ENCODE peak calls at places on chromosomes 1 and 21, in six cellular contexts. O is fibroblast of lung; L is testis; Z is CD4-positive, alpha-beta memory T cell; D is aorta; X is neuronal stem cell. B is an unnamed sample. For H3K4me1, the result is how much of the 10 kb centered on the place peaks cover.

GRCh38 chr1:178501705-178502329 is 5.1 kb upstream of the CLEC20A start:
- DNase-seq in X (peak), L (peak), Z (peak), O (peak), D (peak), B (peak)

GRCh38 chr1:33741749-33742148 is 122.1 kb upstream of the HMGB4 start:
- DNase-seq in Z (no peak), X (no peak), L (no peak), O (no peak), D (no peak), B (no peak)

GRCh38 chr1:5686925-5687706 is 305.1 kb downstream of the NPHP4 start:
- DNase-seq in L (no peak), D (no peak), O (no peak), X (no peak), Z (no peak), B (no peak)

GRCh38 chr1:101653482-101653946 is 343.2 kb downstream of the OLFM3 start:
- DNase-seq in D (no peak), O (no peak), Z (no peak), X (peak), L (peak), B (no peak)

GRCh38 chr1:86436041-86436440 is 12.1 kb downstream of the CLCA2 start:
- DNase-seq in Z (no peak), O (peak), X (no peak), D (no peak), L (no peak), B (no peak)

GRCh38 chr1:107523061-107523460 is 382.2 kb downstream of the NTNG1 start:
- DNase-seq in O (no peak), Z (no peak), X (no peak), D (no peak), L (no peak), B (no peak)

GRCh38 chr21:39153373-39153772 is 29.9 kb downstream of the PSMG1 start:
- DNase-seq in L (no peak), D (no peak), O (no peak), Z (no peak), X (no peak), B (no peak)

GRCh38 chr1:39034114-39034654 is 8.0 kb downstream of the NDUFS5 start:
- DNase-seq in D (no peak), X (no peak), L (no peak), O (no peak), Z (peak), B (no peak)

GRCh38 chr21:41506526-41507520 is 1.1 kb downstream of the TMPRSS2 start:
- DNase-seq in O (peak), D (no peak), X (peak), Z (no peak), L (no peak), B (peak)

GRCh38 chr1:63322248-63322943 is at the start of gene FOXD3:
- DNase-seq in O (no peak), D (peak), Z (no peak), X (peak), L (peak), B (peak)

GRCh38 chr1:54842206-54842915 is 41.2 kb upstream of the TTC22 start:
- DNase-seq in O (no peak), X (no peak), D (no peak), L (no peak), Z (no peak), B (no peak)

GRCh38 chr1:152179566-152179965 is 20.5 kb upstream of the RPTN start:
- DNase-seq in O (no peak), D (no peak), L (no peak), X (no peak), Z (no peak), B (peak)

GRCh38 chr1:191851799-191852595 is 306.3 kb upstream of the RGS18 start:
- DNase-seq in Z (no peak), D (no peak), O (peak), X (no peak), L (no peak), B (no peak)

GRCh38 chr1:221397141-221397540 is 344.7 kb downstream of the DUSP10 start:
- DNase-seq in X (no peak), L (no peak), Z (no peak), O (no peak), D (no peak), B (no peak)

GRCh38 chr1:200473698-200474371 is 64.0 kb upstream of the ZNF281 start:
- DNase-seq in Z (no peak), D (no peak), L (no peak), X (no peak), O (peak), B (no peak)

GRCh38 chr21:42532466-42533181 is 19.0 kb downstream of the SLC37A1 start:
- DNase-seq in L (peak), D (peak), O (no peak), X (no peak), Z (no peak), B (peak)
- H3K4me1 ChIP-seq in L (under half), D (under half), O (under half), X (under half), Z (under half), B (half or more)

GRCh38 chr1:96569288-96569687 is 152.3 kb upstream of the PTBP2 start:
- DNase-seq in O (no peak), D (no peak), L (no peak), X (no peak), Z (no peak), B (no peak)
- H3K4me1 ChIP-seq in O (under half), D (under half), L (under half), X (under half), Z (under half), B (under half)

DNA sequence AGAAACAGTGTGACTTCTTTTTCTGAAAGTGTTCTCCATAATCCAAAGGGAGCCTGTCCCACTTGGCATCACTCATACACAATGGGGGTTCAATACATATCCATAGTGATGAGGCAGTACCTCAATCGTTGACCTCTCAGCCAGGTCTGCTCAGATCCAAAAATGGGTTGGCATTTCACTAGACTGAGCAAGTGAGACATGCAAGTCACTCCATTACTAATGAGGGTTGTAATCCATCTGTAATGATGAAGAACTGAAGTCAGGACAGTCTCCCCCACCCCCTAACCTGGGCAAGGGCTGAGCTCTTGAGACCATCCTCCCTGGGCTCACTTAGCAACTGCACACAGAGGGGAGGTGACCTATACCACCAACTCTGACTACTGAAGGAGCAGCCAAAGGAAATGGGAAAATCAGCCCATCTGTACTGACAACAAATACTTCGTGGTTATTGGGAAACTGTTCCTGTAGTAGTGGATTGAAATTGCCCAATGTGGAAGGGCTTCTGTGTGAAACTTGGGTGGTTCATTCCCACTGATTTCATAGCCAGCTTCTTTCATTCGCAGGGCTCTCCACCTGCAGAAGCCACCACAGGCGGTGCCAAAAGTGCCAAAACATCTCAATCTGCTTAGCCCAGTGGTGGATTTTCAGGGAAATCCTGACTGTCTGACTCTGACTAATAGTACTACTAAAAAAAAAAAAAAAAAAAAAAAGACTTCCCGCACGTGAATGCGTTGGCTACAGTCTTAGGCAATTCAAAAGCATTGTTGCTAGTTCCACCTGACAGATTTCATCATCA is 5.0 kb downstream of the NGF start:
- DNase-seq in O (peak), D (no peak), L (no peak), X (no peak), Z (no peak), B (peak)
- H3K4me1 ChIP-seq in O (under half), D (under half), L (under half), X (under half), Z (under half), B (under half)

DNA sequence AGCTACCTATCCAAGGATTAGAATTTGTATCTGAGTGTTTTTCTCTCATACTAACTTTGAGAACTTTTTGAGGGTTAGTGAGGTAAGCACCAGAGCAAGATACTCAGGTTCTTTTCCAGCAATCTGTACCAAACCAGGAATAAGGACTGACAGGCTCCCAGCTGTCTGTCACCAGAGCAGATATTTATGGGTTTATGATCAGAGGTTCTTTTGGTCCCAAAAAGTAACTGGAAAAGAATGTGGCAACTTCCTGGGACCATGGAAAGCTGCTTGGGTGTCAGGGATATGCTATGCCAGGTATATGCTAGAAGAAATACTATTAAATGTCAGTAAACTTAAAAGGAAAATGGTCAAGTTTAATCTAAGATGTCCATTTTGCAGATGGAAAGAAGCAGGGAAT is 75.7 kb upstream of the ZNF326 start:
- DNase-seq in D (no peak), Z (no peak), O (no peak), X (no peak), L (no peak), B (no peak)
- H3K4me1 ChIP-seq in D (under half), Z (under half), O (under half), X (under half), L (under half), B (under half)

GRCh38 chr1:205319081-205320018 is 2.2 kb downstream of the NUAK2 start:
- DNase-seq in O (peak), L (peak), D (peak), X (no peak), Z (peak), B (peak)
- H3K4me1 ChIP-seq in O (under half), L (under half), D (under half), X (under half), Z (half or more), B (half or more)

GRCh38 chr21:34793471-34793870 is 124.7 kb downstream of the CLIC6 start:
- DNase-seq in L (no peak), X (no peak), D (no peak), O (no peak), Z (no peak), B (no peak)
- H3K4me1 ChIP-seq in L (under half), X (under half), D (under half), O (under half), Z (under half), B (under half)

GRCh38 chr1:169585184-169585583 is 1.1 kb downstream of the F5 start:
- DNase-seq in Z (no peak), O (no peak), L (no peak), D (no peak), X (no peak), B (no peak)

GRCh38 chr1:169588112-169588511 is 1.8 kb upstream of the F5 start:
- DNase-seq in X (no peak), D (no peak), Z (no peak), L (no peak), O (no peak), B (no peak)

GRCh38 chr1:169586067-169586394 is 250 bp downstream of the F5 start:
- DNase-seq in Z (no peak), D (no peak), O (no peak), L (no peak), X (no peak), B (no peak)

GRCh38 chr1:169586395-169587255 is at the start of gene F5:
- DNase-seq in L (peak), Z (peak), X (peak), O (peak), D (peak), B (peak)

GRCh38 chr1:169584483-169585144 is 1.7 kb downstream of the F5 start:
- DNase-seq in Z (no peak), X (no peak), D (no peak), L (no peak), O (no peak), B (no peak)
- H3K4me1 ChIP-seq in Z (half or more), X (under half), D (under half), L (under half), O (under half), B (under half)

GRCh38 chr1:147624011-147624410 is 46.3 kb downstream of the ACP6 start:
- DNase-seq in D (no peak), Z (no peak), O (no peak), L (no peak), X (no peak), B (no peak)
- H3K4me1 ChIP-seq in D (under half), Z (under half), O (under half), L (under half), X (under half), B (under half)

DNA sequence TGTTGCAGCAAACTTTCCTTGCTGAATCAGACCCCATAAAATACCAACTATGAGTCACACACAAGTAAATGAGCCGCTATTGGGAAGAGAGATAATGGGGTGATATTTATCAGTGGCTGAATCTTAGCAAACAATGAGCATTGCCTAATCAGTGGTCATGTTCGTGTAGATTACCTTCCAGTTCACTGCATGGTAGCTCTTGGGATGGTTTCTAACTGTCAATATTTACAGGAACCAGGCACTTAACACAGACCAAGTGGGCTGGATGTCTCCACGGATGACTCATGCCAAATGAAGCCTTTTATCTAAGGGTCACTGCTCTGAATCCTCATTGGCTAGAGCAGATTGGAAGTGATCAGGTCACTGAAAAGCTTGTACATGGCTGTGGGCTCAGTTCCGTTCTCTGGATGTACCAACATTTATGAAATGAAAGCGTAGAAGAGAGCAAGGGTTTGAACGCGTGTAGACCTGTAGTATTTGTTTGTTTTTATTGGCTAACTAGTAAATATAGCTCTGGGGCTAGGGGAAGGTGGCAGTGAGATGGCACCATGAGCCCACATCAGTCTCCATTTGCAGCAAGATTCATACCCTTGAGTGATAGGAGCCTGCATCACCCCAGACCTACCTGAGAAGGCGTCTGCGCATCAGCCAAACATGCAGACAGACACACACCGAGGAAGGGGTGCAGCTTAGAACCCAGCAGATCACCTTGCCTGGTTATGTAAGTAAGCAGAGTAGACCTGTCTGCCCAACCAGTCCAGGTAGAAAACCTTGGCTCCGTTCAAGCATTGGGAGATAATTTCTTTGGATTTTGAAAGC is 153.3 kb downstream of the TOMM20 start:
- DNase-seq in O (peak), D (no peak), Z (no peak), L (no peak), X (no peak), B (no peak)
- H3K4me1 ChIP-seq in O (under half), D (under half), Z (half or more), L (under half), X (half or more), B (half or more)

DNA sequence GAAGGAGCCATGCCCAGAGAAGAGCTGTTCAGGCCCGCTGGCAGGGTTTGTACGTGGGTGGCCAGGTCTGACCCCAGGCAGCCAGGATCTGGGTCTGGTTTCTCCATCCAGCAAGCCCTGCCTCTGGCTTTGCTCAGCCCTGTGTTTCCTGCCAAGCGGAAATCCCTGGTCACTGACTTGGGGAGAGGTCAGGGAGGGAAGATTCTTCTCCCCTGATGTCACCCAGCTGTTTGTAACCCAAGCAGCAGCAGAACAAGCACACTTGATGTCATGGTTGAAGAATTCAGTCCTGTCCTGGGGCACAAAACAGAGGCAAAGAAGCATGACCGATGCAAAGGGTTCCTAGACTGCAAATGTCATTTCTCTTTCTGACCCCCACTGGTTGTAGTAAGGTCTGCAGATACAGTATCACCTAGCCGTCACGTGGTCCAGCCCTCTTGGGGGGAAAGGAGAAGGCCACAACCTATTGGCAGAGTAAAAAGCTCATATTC is 121.0 kb downstream of the SYT2 start:
- DNase-seq in Z (no peak), L (peak), X (no peak), O (peak), D (peak), B (peak)
- H3K4me1 ChIP-seq in Z (under half), L (under half), X (under half), O (under half), D (under half), B (under half)

B was measured in thyroid gland.